ENCODE peak calls at places on chromosomes 7 and 10, in four cellular contexts. Q is A549; T is activated effector memory CD4-positive, alpha-beta T cell treated with anti-CD3 and anti-CD28 coated beads, Interleukin-2, amount 50 U/mL, for 16 hours; H is stimulated activated CD8-positive, alpha-beta memory T cell treated with anti-CD3 and anti-CD28 coated beads, Interleukin-4, amount 100 ng/mL, for 4 hours. U is an unnamed sample.

GRCh38 chr10:18418579-18419210 is 232.7 kb downstream of the NSUN6 start:
- DNase-seq in T (no peak), H (no peak), Q (no peak), U (no peak)

GRCh38 chr7:30705596-30705995 is 23.3 kb upstream of the CRHR2 start:
- DNase-seq in Q (no peak), H (no peak), T (no peak), U (peak)

GRCh38 chr10:109946680-109947446 is 23.6 kb upstream of the XPNPEP1 start:
- DNase-seq in H (no peak), Q (no peak), T (no peak), U (no peak)

GRCh38 chr7:240887-241421 is 48.6 kb downstream of the FAM20C start:
- DNase-seq in H (no peak), Q (no peak), T (no peak), U (no peak)

GRCh38 chr7:29281782-29282541 is 87.4 kb downstream of the CHN2 start:
- DNase-seq in H (no peak), Q (no peak), T (no peak), U (no peak)

GRCh38 chr7:68866136-68866535 is 732.1 kb upstream of the AUTS2 start:
- DNase-seq in H (no peak), Q (no peak), T (no peak), U (no peak)

GRCh38 chr7:12212051-12212485 is 974 bp downstream of the TMEM106B start:
- DNase-seq in T (no peak), Q (no peak), H (no peak), U (no peak)

GRCh38 chr7:155187061-155187785 is 110.5 kb upstream of the INSIG1 start:
- DNase-seq in Q (no peak), H (no peak), T (no peak), U (no peak)

GRCh38 chr10:69831231-69831855 is 29.6 kb downstream of the COL13A1 start:
- DNase-seq in Q (no peak), T (no peak), H (no peak), U (no peak)

GRCh38 chr7:74020396-74020795 is 7.6 kb upstream of the ELN start:
- DNase-seq in Q (no peak), T (no peak), H (no peak), U (no peak)

GRCh38 chr10:132179551-132180392 is 7.0 kb upstream of the DPYSL4 start:
- DNase-seq in T (no peak), H (no peak), Q (no peak), U (peak)

GRCh38 chr7:23474098-23474828 is 4.0 kb upstream of the IGF2BP3 start:
- DNase-seq in T (peak), Q (peak), H (no peak), U (peak)